ENCODE peak calls at places on chromosomes 7 and 10, in four cellular contexts. D is HCT116, L is SK-N-SH, X is K562. E is an unnamed sample.

GRCh38 chr10:97714401-97715258 is 1.1 kb downstream of the MARVELD1 start:
- DNase-seq in D (no peak), X (peak; percentile 31), L (peak; percentile 80), E (peak; percentile 58)

GRCh38 chr7:92360387-92360786 is 86.9 kb upstream of the GATAD1 start:
- DNase-seq in L (no peak), X (no peak), D (no peak), E (no peak)

GRCh38 chr7:94400643-94401042 is 5.9 kb downstream of the COL1A2 start:
- DNase-seq in X (no peak), D (no peak), L (no peak), E (peak; percentile 53)

GRCh38 chr7:84113286-84113685 is 81.3 kb downstream of the SEMA3A start:
- DNase-seq in X (no peak), D (no peak), L (no peak), E (peak; percentile 84)

GRCh38 chr10:23095966-23096813 is 811 bp downstream of the MSRB2 start:
- DNase-seq in D (no peak), L (peak; percentile 25), X (no peak), E (peak; percentile 59)

GRCh38 chr10:16952010-16952550 is 134.9 kb upstream of the RSU1 start:
- DNase-seq in X (no peak), D (no peak), L (no peak), E (peak; percentile 89)

GRCh38 chr7:121530251-121531174 is 134.4 kb upstream of the FAM3C start:
- DNase-seq in D (peak; percentile 100), X (no peak), L (no peak), E (peak; percentile 84)

GRCh38 chr10:15313034-15313433 is 58.1 kb downstream of the FAM171A1 start:
- DNase-seq in D (no peak), L (peak; percentile 39), X (no peak), E (no peak)

GRCh38 chr7:86914468-86915054 is 144.9 kb downstream of the ELAPOR2 start:
- DNase-seq in D (no peak), X (peak; percentile 37), L (no peak), E (peak; percentile 30)

GRCh38 chr7:121382479-121382878 is 13.6 kb downstream of the FAM3C start:
- DNase-seq in X (no peak), D (no peak), L (no peak), E (no peak)

GRCh38 chr7:50229964-50230363 is 74.6 kb upstream of the IKZF1 start:
- DNase-seq in L (no peak), D (peak; percentile 19), X (peak; percentile 34), E (no peak)

GRCh38 chr7:142999793-143000192 is 27.1 kb downstream of the OR9A2 start:
- DNase-seq in D (no peak), X (no peak), L (no peak), E (no peak)

GRCh38 chr7:41255716-41256115 is 447.2 kb downstream of the INHBA start:
- DNase-seq in L (no peak), X (no peak), D (no peak), E (no peak)

GRCh38 chr7:23938937-23939552 is 229.0 kb downstream of the STK31 start:
- DNase-seq in D (peak; percentile 47), L (peak; percentile 51), X (no peak), E (no peak)

GRCh38 chr10:36448760-36449681 is 676.4 kb upstream of the ANKRD30A start:
- DNase-seq in X (no peak), D (no peak), L (no peak), E (peak; percentile 73)

GRCh38 chr7:129530881-129531391 is 28.6 kb downstream of the SMKR1 start:
- DNase-seq in L (no peak), D (peak; percentile 72), X (no peak), E (peak; percentile 47)

GRCh38 chr7:108129018-108129965 is 869 bp downstream of the LAMB4 start:
- DNase-seq in X (no peak), L (peak; percentile 27), D (no peak), E (no peak)

GRCh38 chr7:131105294-131105802 is 222.3 kb upstream of the MKLN1 start:
- DNase-seq in X (no peak), D (no peak), L (no peak), E (peak; percentile 26)

GRCh38 chr7:38179719-38180333 is 1.8 kb downstream of the STARD3NL start:
- DNase-seq in X (no peak), D (no peak), L (no peak), E (peak; percentile 80)

GRCh38 chr7:36145686-36146085 is 7.4 kb upstream of the EEPD1 start:
- DNase-seq in X (no peak), L (no peak), D (no peak), E (no peak)

GRCh38 chr7:157585113-157585861 is 248.5 kb downstream of the DNAJB6 start:
- DNase-seq in X (no peak), D (no peak), L (no peak), E (no peak)

GRCh38 chr10:113283189-113283588 is 269.7 kb upstream of the HABP2 start:
- DNase-seq in X (peak; percentile 9), L (no peak), D (peak; percentile 48), E (no peak)

GRCh38 chr10:75014516-75015230 is 96.8 kb upstream of the SAMD8 start:
- DNase-seq in X (no peak), D (no peak), L (no peak), E (no peak)

GRCh38 chr7:95684037-95684436 is 87.7 kb upstream of the PDK4 start:
- DNase-seq in L (no peak), D (peak; percentile 44), X (peak; percentile 27), E (peak; percentile 48)

GRCh38 chr10:17394854-17395253 is 59.5 kb downstream of the ST8SIA6 start:
- DNase-seq in X (no peak), L (no peak), D (no peak), E (no peak)

GRCh38 chr7:45709168-45710034 is 135.2 kb downstream of the ADCY1 start:
- DNase-seq in X (no peak), L (no peak), D (no peak), E (no peak)

GRCh38 chr7:26346611-26347200 is 55.0 kb downstream of the SNX10 start:
- DNase-seq in X (no peak), L (no peak), D (peak; percentile 28), E (no peak)

GRCh38 chr10:63553031-63553430 is 31.8 kb downstream of the REEP3 start:
- DNase-seq in X (no peak), L (no peak), D (peak; percentile 70), E (no peak)

GRCh38 chr10:99435986-99436633 is 5.7 kb upstream of the GOT1 start:
- DNase-seq in X (peak; percentile 35), D (peak; percentile 44), L (peak; percentile 36), E (peak; percentile 64)

GRCh38 chr10:108582387-108582786 is 1340.9 kb downstream of the XPNPEP1 start:
- DNase-seq in L (no peak), D (no peak), X (no peak), E (no peak)

GRCh38 chr10:109902992-109903947 is 20.0 kb downstream of the XPNPEP1 start:
- DNase-seq in X (no peak), D (no peak), L (no peak), E (no peak)

GRCh38 chr7:79877874-79878465 is 256.7 kb upstream of the GNAI1 start:
- DNase-seq in L (peak; percentile 5), D (no peak), X (no peak), E (no peak)

GRCh38 chr7:52897708-52898107 is 137.7 kb upstream of the POM121L12 start:
- DNase-seq in X (no peak), D (no peak), L (no peak), E (no peak)

GRCh38 chr10:132001238-132001977 is 19.7 kb upstream of the BNIP3 start:
- DNase-seq in X (no peak), L (no peak), D (no peak), E (no peak)

GRCh38 chr7:84251183-84251845 is 56.7 kb upstream of the SEMA3A start:
- DNase-seq in X (no peak), D (no peak), L (no peak), E (no peak)

GRCh38 chr7:54153462-54153861 is 388.7 kb upstream of the VSTM2A start:
- DNase-seq in D (no peak), L (no peak), X (no peak), E (no peak)

GRCh38 chr10:120394446-120394845 is 62.6 kb upstream of the PLPP4 start:
- DNase-seq in X (no peak), L (no peak), D (no peak), E (peak; percentile 82)

GRCh38 chr7:110766874-110767273 is 324.1 kb upstream of the LRRN3 start:
- DNase-seq in D (no peak), X (no peak), L (no peak), E (peak; percentile 35)

GRCh38 chr7:22668971-22669401 is 58.0 kb upstream of the IL6 start:
- DNase-seq in D (no peak), L (no peak), X (no peak), E (no peak)

GRCh38 chr7:34748244-34749039 is 90.4 kb downstream of the NPSR1 start:
- DNase-seq in L (peak; percentile 19), D (peak; percentile 89), X (no peak), E (peak; percentile 97)
- H2AFZ ChIP-seq in L (no peak overlapping the region), D (no peak overlapping the region), X (no peak overlapping the region), E (no peak overlapping the region)

GRCh38 chr7:1939434-1940401 is 269.6 kb downstream of the ELFN1 start:
- DNase-seq in L (no peak), X (peak; percentile 28), D (no peak), E (no peak)
- TF ChIP-seq MAX in L (no peak), X (no peak), D (no peak), E (no peak)

GRCh38 chr7:138741453-138741735 is 40.2 kb upstream of the SVOPL start:
- DNase-seq in X (no peak), L (no peak), D (no peak), E (no peak)
- H2AFZ ChIP-seq in X (no peak overlapping the region), L (no peak overlapping the region), D (no peak overlapping the region), E (no peak overlapping the region)

GRCh38 chr10:77093126-77093525 is 544.5 kb downstream of the KCNMA1 start:
- DNase-seq in X (no peak), L (no peak), D (no peak), E (no peak)

GRCh38 chr10:77087406-77087805 is 550.2 kb downstream of the KCNMA1 start:
- DNase-seq in L (no peak), D (no peak), X (no peak), E (no peak)

GRCh38 chr10:77086081-77086480 is 551.5 kb downstream of the KCNMA1 start:
- DNase-seq in D (no peak), L (no peak), X (no peak), E (no peak)

GRCh38 chr10:77091745-77092144 is 545.9 kb downstream of the KCNMA1 start:
- DNase-seq in D (no peak), L (no peak), X (no peak), E (no peak)

DNA sequence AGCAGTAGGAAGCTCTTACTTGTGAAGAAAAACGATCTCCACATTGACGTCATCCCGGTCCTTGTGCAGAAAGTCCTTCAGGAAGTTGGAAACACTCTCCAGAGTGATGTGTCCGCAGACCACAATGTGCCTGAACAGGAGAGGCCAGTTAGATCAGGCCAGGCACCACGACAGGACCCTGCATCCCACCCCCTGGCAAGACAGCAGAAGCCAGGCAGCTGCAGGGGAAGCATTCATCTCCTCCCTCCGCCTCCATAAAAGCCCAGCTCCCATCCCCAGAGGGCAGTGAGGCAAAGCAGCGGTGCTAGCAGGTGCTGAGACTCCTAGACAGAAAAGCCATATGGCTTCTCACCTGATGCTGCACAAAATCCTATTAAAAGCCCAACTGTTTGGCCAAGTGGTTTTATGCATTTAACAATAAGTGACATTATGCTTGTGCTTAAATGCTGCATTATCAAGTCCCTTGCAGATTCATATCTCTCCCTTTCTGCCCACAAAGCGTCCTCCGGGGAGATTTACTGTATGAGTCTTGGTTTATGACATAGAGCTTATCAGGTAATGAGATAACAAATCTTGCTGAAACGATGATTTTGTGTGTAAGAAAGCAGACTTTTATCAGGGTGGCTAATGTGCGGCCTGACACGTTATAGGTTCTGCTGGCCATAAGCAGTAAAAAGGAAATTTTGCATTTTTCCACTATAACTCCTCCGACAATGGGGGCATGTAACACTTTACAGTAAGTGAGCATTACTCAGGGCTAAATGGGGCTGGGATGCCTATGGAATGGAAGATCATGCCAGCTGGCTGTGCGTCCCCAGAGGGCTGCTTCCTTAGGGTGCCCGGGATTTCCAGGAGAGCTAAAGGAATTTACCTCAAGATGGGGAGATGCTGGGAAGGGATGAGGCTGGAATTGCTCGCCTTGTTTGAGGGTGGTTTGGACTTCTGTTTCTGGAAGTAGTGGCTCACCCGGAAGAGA is 546.9 kb downstream of the KCNMA1 start:
- DNase-seq in X (no peak), L (peak; percentile 73), D (no peak), E (no peak)
- TF ChIP-seq MAX in X (no peak), L (no peak), D (no peak), E (no peak)

E was measured in endothelial cell of umbilical vein.